ENCODE peak calls at places on chromosomes 13 and 19, in nine cellular contexts. Y, N, S, K, Q, L, F, O and U are unnamed samples.
A peak's percentile ranks its signal among the peaks of the same experiment; 100 is the strongest.

GRCh38 chr13:95154441-95154886 is 146.8 kb downstream of the ABCC4 start:
- DNase-seq in K (no peak), Y (peak; percentile 79), O (no peak), S (no peak), N (no peak), Q (no peak), F (no peak), L (no peak), U (no peak)

GRCh38 chr13:109778102-109778542 is 8.3 kb downstream of the IRS2 start:
- DNase-seq in Q (no peak), Y (peak; percentile 57), F (no peak), L (no peak), S (no peak), N (no peak), K (peak; percentile 50), O (no peak), U (no peak)

GRCh38 chr19:43780706-43781525 is at the start of gene KCNN4:
- DNase-seq in S (peak; percentile 42), K (no peak), O (no peak), N (no peak), L (peak; percentile 36), F (no peak), Q (peak; percentile 21), Y (peak; percentile 73), U (peak; percentile 94)

GRCh38 chr19:14066139-14066538 is 4.3 kb upstream of the PALM3 start:
- DNase-seq in Q (no peak), S (no peak), F (no peak), L (no peak), N (no peak), Y (no peak), K (no peak), O (no peak), U (no peak)

GRCh38 chr19:42290523-42291436 is 11.2 kb upstream of the PRR19 start:
- DNase-seq in O (no peak), S (peak; percentile 49), F (no peak), Y (no peak), Q (peak; percentile 33), K (peak; percentile 51), N (peak; percentile 66), L (peak; percentile 42), U (no peak)

GRCh38 chr19:21138130-21138529 is 3.7 kb upstream of the ZNF431 start:
- DNase-seq in L (no peak), F (no peak), Y (no peak), K (no peak), Q (no peak), O (no peak), N (no peak), S (no peak), U (no peak)

GRCh38 chr19:9885077-9885552 is 50.0 kb downstream of the PIN1 start:
- DNase-seq in L (no peak), N (no peak), F (peak; percentile 17), Y (peak; percentile 54), K (peak; percentile 31), O (peak; percentile 24), S (no peak), Q (no peak), U (no peak)

GRCh38 chr19:17209126-17210036 is 5.8 kb upstream of the USE1 start:
- DNase-seq in O (no peak), K (peak; percentile 89), F (no peak), N (no peak), L (no peak), Q (no peak), Y (peak; percentile 45), S (no peak), U (no peak)

GRCh38 chr13:51292000-51292550 is 47.4 kb upstream of the SERPINE3 start:
- DNase-seq in Q (no peak), L (no peak), Y (peak; percentile 26), K (no peak), S (no peak), O (no peak), F (no peak), N (no peak), U (no peak)

GRCh38 chr13:33229446-33230177 is 55.9 kb downstream of the STARD13 start:
- DNase-seq in Q (no peak), K (peak; percentile 99), L (no peak), Y (peak; percentile 32), O (peak; percentile 64), N (no peak), S (no peak), F (peak; percentile 77), U (no peak)